ENCODE peak calls at places on chromosomes 12 and 14, in seven cellular contexts. I is hepatocyte, H is kidney epithelial cell, Y is fibroblast of pulmonary artery, W is ovary, U is retinal pigment epithelial cell, X is body of pancreas. O is an unnamed sample.

GRCh38 chr14:91606851-91607250 is 96.7 kb upstream of the PPP4R3A start:
- DNase-seq in Y (peak), I (no peak), X (no peak), H (no peak), U (no peak), W (no peak), O (no peak)

GRCh38 chr14:78690836-78691235 is 520.7 kb downstream of the NRXN3 start:
- DNase-seq in X (no peak), H (no peak), W (no peak), Y (no peak), I (no peak), U (no peak), O (no peak)

GRCh38 chr12:43072431-43072830 is 479.6 kb downstream of the ADAMTS20 start:
- DNase-seq in H (no peak), I (no peak), Y (no peak), W (no peak), U (peak), X (no peak), O (no peak)

GRCh38 chr12:58026421-58026820 is 85.1 kb downstream of the ATP23 start:
- DNase-seq in Y (no peak), I (no peak), X (no peak), H (no peak), W (no peak), U (no peak), O (no peak)

GRCh38 chr14:92040431-92041040 is 677 bp upstream of the TRIP11 start:
- DNase-seq in X (peak), W (no peak), U (peak), H (peak), Y (peak), I (peak), O (no peak)

GRCh38 chr14:76232782-76233181 is 81.1 kb downstream of the GPATCH2L start:
- DNase-seq in H (no peak), Y (no peak), U (no peak), W (no peak), I (no peak), X (no peak), O (no peak)

GRCh38 chr12:64171715-64172114 is 50.4 kb downstream of the KICS2 start:
- DNase-seq in X (no peak), I (no peak), U (no peak), Y (peak), H (no peak), W (no peak), O (no peak)

GRCh38 chr12:95626854-95627253 is 75.6 kb upstream of the USP44 start:
- DNase-seq in I (no peak), H (no peak), W (no peak), X (no peak), Y (no peak), U (no peak), O (no peak)

GRCh38 chr12:100127766-100128508 is 14.7 kb downstream of the BLTP3B start:
- DNase-seq in Y (peak), I (peak), H (no peak), W (no peak), U (no peak), X (no peak), O (no peak)

GRCh38 chr12:27667540-27667939 is 28.7 kb upstream of the REP15 start:
- DNase-seq in X (no peak), W (no peak), Y (peak), I (no peak), U (no peak), H (no peak), O (peak)

GRCh38 chr14:98138666-98139065 is 1133.3 kb downstream of the BCL11B start:
- DNase-seq in I (peak), U (no peak), W (no peak), Y (peak), H (no peak), X (peak), O (no peak)

GRCh38 chr14:24279301-24280186 is 8.1 kb upstream of the RABGGTA start:
- DNase-seq in H (no peak), Y (no peak), I (no peak), U (no peak), X (peak), W (no peak), O (peak)

GRCh38 chr12:24948816-24949722 is at the start of gene BCAT1:
- DNase-seq in H (no peak), I (peak), Y (peak), U (no peak), W (peak), X (peak), O (peak)

GRCh38 chr12:67578976-67579661 is 69.4 kb upstream of the DYRK2 start:
- DNase-seq in Y (no peak), X (no peak), H (no peak), W (no peak), U (peak), I (no peak), O (no peak)

GRCh38 chr12:66132408-66132807 is 1.9 kb upstream of the LLPH start:
- DNase-seq in U (no peak), H (peak), X (no peak), Y (peak), I (peak), W (no peak), O (peak)

GRCh38 chr14:47425302-47425701 is 250.1 kb downstream of the MDGA2 start:
- DNase-seq in U (no peak), Y (no peak), H (no peak), X (no peak), I (no peak), W (no peak), O (no peak)

GRCh38 chr12:118120579-118121363 is 15.2 kb upstream of the PEBP1 start:
- DNase-seq in H (no peak), I (peak), X (peak), Y (peak), W (peak), U (no peak), O (peak)

GRCh38 chr14:24387014-24387355 is 11.8 kb upstream of the NYNRIN start:
- DNase-seq in U (no peak), X (no peak), I (no peak), H (no peak), W (no peak), Y (no peak), O (no peak)

GRCh38 chr12:94745562-94745961 is 95.2 kb upstream of the TMCC3 start:
- DNase-seq in X (no peak), W (no peak), U (peak), Y (no peak), H (no peak), I (no peak), O (no peak)

GRCh38 chr14:100118377-100119011 is 41.0 kb downstream of the DEGS2 start:
- DNase-seq in X (no peak), Y (no peak), U (no peak), I (no peak), H (no peak), W (no peak), O (peak)

GRCh38 chr12:132881853-132882252 is 5.6 kb downstream of the CHFR start:
- DNase-seq in I (no peak), U (no peak), W (no peak), H (no peak), X (no peak), Y (peak), O (no peak)

GRCh38 chr12:72465940-72466630 is 193.9 kb downstream of the TRHDE start:
- DNase-seq in U (no peak), H (no peak), Y (no peak), W (no peak), I (no peak), X (peak), O (no peak)

GRCh38 chr14:36300337-36300736 is 20.1 kb downstream of the MBIP start:
- DNase-seq in I (no peak), H (no peak), U (peak), Y (peak), W (no peak), X (no peak), O (no peak)

GRCh38 chr12:132783917-132784531 is 22.4 kb upstream of the ANKLE2 start:
- DNase-seq in U (no peak), I (no peak), Y (no peak), W (no peak), X (peak), H (no peak), O (no peak)

GRCh38 chr14:53432378-53432802 is 279.3 kb upstream of the DDHD1 start:
- DNase-seq in I (peak), Y (peak), X (no peak), U (no peak), W (no peak), H (no peak), O (no peak)

GRCh38 chr12:52942914-52943207 is 6.1 kb upstream of the KRT18 start:
- DNase-seq in Y (no peak), I (no peak), X (no peak), U (no peak), W (no peak), H (no peak), O (no peak)

GRCh38 chr12:77122236-77122635 is 56.9 kb upstream of the E2F7 start:
- DNase-seq in W (no peak), I (peak), X (peak), H (peak), U (peak), Y (peak), O (peak)

GRCh38 chr12:49540229-49541139 is 1.7 kb downstream of the KCNH3 start:
- DNase-seq in U (no peak), W (no peak), I (no peak), H (no peak), X (no peak), Y (no peak), O (no peak)

GRCh38 chr12:127065595-127065994 is 1201.4 kb upstream of the TMEM132C start:
- DNase-seq in X (no peak), U (no peak), H (no peak), W (no peak), Y (no peak), I (no peak), O (no peak)

GRCh38 chr12:127063339-127064090 is 1203.5 kb upstream of the TMEM132C start:
- DNase-seq in H (no peak), W (no peak), U (no peak), I (no peak), X (peak), Y (no peak), O (no peak)

GRCh38 chr12:127060310-127060847 is 1206.6 kb upstream of the TMEM132C start:
- DNase-seq in H (no peak), W (no peak), X (no peak), U (no peak), I (no peak), Y (no peak), O (no peak)

GRCh38 chr12:127060933-127061332 is 1206.0 kb upstream of the TMEM132C start:
- DNase-seq in U (no peak), Y (no peak), W (no peak), X (no peak), I (no peak), H (no peak), O (no peak)

DNA sequence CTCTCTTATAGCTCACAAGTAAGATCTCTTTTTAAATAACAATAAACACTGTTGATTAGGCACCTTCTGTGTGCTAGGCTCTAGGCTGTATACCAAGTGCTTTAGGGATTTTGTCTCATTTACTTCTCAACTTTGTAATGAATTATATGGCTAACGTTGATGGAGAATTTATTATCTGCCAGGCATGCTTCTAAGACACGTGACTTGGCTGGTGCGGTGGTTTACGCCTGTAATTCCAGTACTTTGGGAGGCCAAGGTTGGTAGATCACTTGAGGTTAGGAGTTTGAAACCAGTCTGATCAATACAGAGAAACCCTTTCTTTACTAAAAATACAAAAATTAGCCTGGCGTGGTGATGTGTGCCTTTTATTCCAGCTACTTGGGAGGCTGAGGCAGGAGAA is 1202.8 kb upstream of the TMEM132C start:
- DNase-seq in W (no peak), Y (no peak), I (no peak), H (no peak), X (no peak), U (no peak), O (no peak)
- H3K4me3 ChIP-seq in W (no peak), Y (no peak), I (no peak), H (no peak), X (no peak), U (no peak), O (no peak)

GRCh38 chr14:89613260-89614008 is 196.4 kb upstream of the FOXN3 start:
- DNase-seq in X (no peak), U (no peak), W (no peak), H (no peak), I (no peak), Y (no peak), O (no peak)
- H3K4me3 ChIP-seq in X (no peak), U (no peak), W (no peak), H (no peak), I (no peak), Y (no peak), O (no peak)

GRCh38 chr12:124386661-124387509 is 92.0 kb downstream of the RFLNA start:
- DNase-seq in X (peak), W (no peak), U (no peak), H (no peak), I (no peak), Y (no peak), O (no peak)

GRCh38 chr12:124383028-124383427 is 88.1 kb downstream of the RFLNA start:
- DNase-seq in H (no peak), X (no peak), W (no peak), Y (no peak), U (no peak), I (no peak), O (no peak)

GRCh38 chr12:124385219-124385969 is 90.5 kb downstream of the RFLNA start:
- DNase-seq in X (no peak), H (no peak), U (no peak), Y (peak), I (peak), W (no peak), O (no peak)

GRCh38 chr12:124386059-124386458 is 91.2 kb downstream of the RFLNA start:
- DNase-seq in Y (no peak), W (peak), X (no peak), I (no peak), U (no peak), H (no peak), O (peak)

GRCh38 chr12:124384299-124384894 is 89.5 kb downstream of the RFLNA start:
- DNase-seq in X (no peak), U (no peak), Y (no peak), H (no peak), I (no peak), W (no peak), O (peak)
- H3K4me3 ChIP-seq in X (no peak), U (no peak), Y (no peak), H (no peak), I (no peak), W (no peak), O (no peak)

GRCh38 chr14:63474844-63475243 is 68.3 kb downstream of the PPP2R5E start:
- DNase-seq in U (no peak), H (no peak), Y (no peak), W (no peak), X (no peak), I (no peak), O (no peak)

GRCh38 chr14:63475761-63476160 is 67.4 kb downstream of the PPP2R5E start:
- DNase-seq in Y (no peak), H (no peak), I (no peak), X (no peak), U (no peak), W (no peak), O (no peak)

GRCh38 chr14:63478437-63478852 is 64.7 kb downstream of the PPP2R5E start:
- DNase-seq in W (no peak), U (no peak), H (no peak), Y (no peak), I (no peak), X (no peak), O (no peak)

GRCh38 chr14:63480599-63480998 is 62.6 kb downstream of the PPP2R5E start:
- DNase-seq in I (no peak), H (no peak), U (no peak), W (no peak), X (no peak), Y (no peak), O (no peak)

GRCh38 chr14:63478024-63478423 is 65.2 kb downstream of the PPP2R5E start:
- DNase-seq in I (no peak), U (no peak), Y (no peak), H (no peak), W (no peak), X (no peak), O (no peak)
- H3K4me3 ChIP-seq in I (no peak), U (no peak), Y (no peak), H (no peak), W (no peak), X (no peak), O (peak)

DNA sequence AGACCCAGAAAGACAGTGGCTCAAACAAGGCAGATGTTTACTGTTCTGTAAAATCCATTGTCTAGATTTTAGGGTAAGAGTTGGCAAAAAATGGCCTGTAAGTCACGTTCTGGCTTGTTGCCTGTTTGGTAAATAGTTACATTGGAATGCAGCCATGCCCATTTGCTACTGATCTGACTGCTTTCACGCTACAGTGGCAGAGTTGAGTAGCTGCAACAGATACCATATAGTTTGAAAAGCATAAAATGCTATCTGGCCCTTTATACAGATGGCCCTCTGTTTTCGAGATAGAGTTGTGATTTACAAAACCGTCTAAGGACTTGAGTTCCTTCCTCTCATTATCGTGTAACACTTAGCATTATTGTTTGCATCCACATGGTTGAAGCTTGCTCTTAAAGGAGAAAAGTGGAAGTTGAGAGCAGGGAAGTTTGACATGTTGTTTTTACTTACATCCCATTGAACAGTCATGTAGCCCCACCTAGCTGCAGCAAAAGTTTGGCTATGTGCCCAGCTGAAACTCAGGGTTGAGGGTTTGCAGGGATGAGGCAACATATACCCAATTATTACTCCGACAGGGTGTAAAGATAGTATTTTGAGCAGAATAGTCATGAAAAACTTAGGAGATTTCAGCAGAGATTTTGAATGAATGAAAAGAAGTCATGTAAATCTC is 11.3 kb upstream of the SCFD1 start:
- DNase-seq in U (peak), W (no peak), I (peak), X (peak), H (no peak), Y (peak), O (no peak)
- H3K4me3 ChIP-seq in U (no peak), W (no peak), I (no peak), X (no peak), H (no peak), Y (no peak), O (no peak)

DNA sequence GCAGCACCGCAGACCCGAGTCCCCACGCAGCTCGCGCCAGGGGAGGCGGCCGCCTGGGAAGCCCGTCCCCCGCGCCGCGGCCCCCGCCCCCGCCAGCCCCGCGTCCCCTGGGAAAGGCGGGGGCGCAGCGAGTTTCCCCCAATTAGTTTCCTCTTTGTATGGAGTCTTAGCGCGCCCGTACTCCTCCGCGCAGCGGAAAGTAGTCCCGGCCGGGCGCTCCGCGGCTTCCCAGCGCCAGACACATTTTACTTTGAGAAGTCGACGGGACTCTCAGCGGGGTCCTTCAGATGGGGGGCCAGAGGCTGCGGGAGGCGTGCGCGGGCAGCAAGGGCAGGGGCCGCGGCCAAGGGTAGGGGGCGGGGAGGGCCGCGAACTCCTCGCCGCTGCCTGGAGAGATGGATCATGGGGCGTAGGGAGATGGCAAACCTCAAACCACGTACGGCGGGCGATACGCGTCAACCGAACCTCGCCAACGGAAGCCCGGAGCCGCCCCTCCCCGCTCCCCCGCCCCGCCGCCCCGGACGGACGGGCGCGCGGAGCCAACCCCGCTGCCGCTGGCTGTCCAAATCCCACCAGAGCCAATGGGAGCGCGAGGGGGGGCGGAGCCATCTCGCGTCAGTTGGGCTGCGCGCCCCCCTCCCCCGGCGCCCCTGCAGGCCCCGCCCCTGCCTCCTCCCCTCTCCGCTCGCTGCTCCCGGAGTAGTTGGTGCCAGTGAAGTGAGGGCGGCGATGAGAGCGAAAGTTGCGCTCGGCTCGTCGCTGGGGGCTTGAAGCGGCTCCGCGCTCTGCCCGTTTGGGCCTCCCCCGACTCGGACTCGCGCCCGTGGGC is at the start of gene RCOR1:
- DNase-seq in H (peak), U (peak), W (peak), Y (peak), I (peak), X (peak), O (peak)
- H3K4me3 ChIP-seq in H (peak), U (peak), W (peak), Y (peak), I (peak), X (peak), O (peak)

O was measured in heart left ventricle.